ENCODE peak calls at places on chromosomes 6 and 20, in seven cellular contexts. H, V, Z, W, N, M and D are unnamed samples.
A peak's percentile ranks its signal among the peaks of the same experiment; 100 is the strongest.

GRCh38 chr6:101747711-101748110 is 354.2 kb downstream of the GRIK2 start:
- DNase-seq in H (no peak), V (no peak), Z (no peak), W (no peak), N (no peak), M (no peak), D (peak; percentile 54)

GRCh38 chr20:8749986-8750385 is 318.9 kb upstream of the PLCB4 start:
- DNase-seq in H (no peak), V (no peak), Z (no peak), W (no peak), N (no peak), M (peak; percentile 86), D (no peak)

GRCh38 chr6:3390698-3391097 is 66.2 kb downstream of the SLC22A23 start:
- DNase-seq in H (peak; percentile 31), V (peak; percentile 82), Z (no peak), W (no peak), N (peak; percentile 70), M (peak; percentile 69), D (peak; percentile 29)

GRCh38 chr6:9456241-9456658 is 958.6 kb downstream of the TFAP2A start:
- DNase-seq in H (no peak), V (no peak), Z (no peak), W (no peak), N (no peak), M (no peak), D (no peak)

GRCh38 chr20:61686081-61686936 is 379.4 kb downstream of the TAF4 start:
- DNase-seq in H (no peak), V (no peak), Z (no peak), W (no peak), N (no peak), M (no peak), D (no peak)

GRCh38 chr20:44398303-44398702 is 42.8 kb downstream of the HNF4A start:
- DNase-seq in H (no peak), V (no peak), Z (no peak), W (no peak), N (no peak), M (peak; percentile 64), D (no peak)

GRCh38 chr20:51554538-51555165 is 12.1 kb upstream of the NFATC2 start:
- DNase-seq in H (no peak), V (no peak), Z (no peak), W (no peak), N (no peak), M (peak; percentile 78), D (no peak)

GRCh38 chr6:125868996-125869395 is 78.2 kb downstream of the NCOA7 start:
- DNase-seq in H (peak; percentile 26), V (no peak), Z (peak; percentile 55), W (no peak), N (peak; percentile 72), M (no peak), D (no peak)

GRCh38 chr20:37524859-37525708 is 2.6 kb downstream of the BLCAP start:
- DNase-seq in H (no peak), V (peak; percentile 58), Z (no peak), W (no peak), N (no peak), M (peak; percentile 21), D (no peak)

GRCh38 chr6:68911334-68911733 is 276.3 kb downstream of the ADGRB3 start:
- DNase-seq in H (no peak), V (no peak), Z (no peak), W (no peak), N (no peak), M (no peak), D (no peak)

GRCh38 chr20:58100731-58101356 is 127.6 kb downstream of the ANKRD60 start:
- DNase-seq in H (no peak), V (no peak), Z (no peak), W (no peak), N (no peak), M (no peak), D (no peak)

GRCh38 chr6:14857501-14857900 is 388.4 kb upstream of the JARID2 start:
- DNase-seq in H (peak; percentile 22), V (peak; percentile 74), Z (no peak), W (no peak), N (peak; percentile 29), M (no peak), D (no peak)

GRCh38 chr20:4011226-4011975 is 4.0 kb downstream of the RNF24 start:
- DNase-seq in H (no peak), V (no peak), Z (no peak), W (no peak), N (no peak), M (peak; percentile 61), D (no peak)
- TF ChIP-seq CTCF in H (no peak), V (peak; percentile 9), Z (no peak), W (no peak), N (no peak), M (no peak), D (no peak)

GRCh38 chr6:99613705-99614429 is 7.2 kb downstream of the PRDM13 start:
- DNase-seq in H (no peak), V (no peak), Z (no peak), W (no peak), N (no peak), M (no peak), D (no peak)

GRCh38 chr6:99617131-99617530 is 10.5 kb downstream of the PRDM13 start:
- DNase-seq in H (no peak), V (no peak), Z (no peak), W (no peak), N (no peak), M (no peak), D (no peak)

GRCh38 chr6:99618649-99619408 is 12.2 kb downstream of the PRDM13 start:
- DNase-seq in H (no peak), V (no peak), Z (no peak), W (no peak), N (no peak), M (no peak), D (peak; percentile 76)

GRCh38 chr6:99614430-99615161 is 8.0 kb downstream of the PRDM13 start:
- DNase-seq in H (no peak), V (no peak), Z (no peak), W (no peak), N (no peak), M (no peak), D (no peak)

GRCh38 chr6:99619409-99619762 is 12.8 kb downstream of the PRDM13 start:
- DNase-seq in H (no peak), V (no peak), Z (no peak), W (no peak), N (no peak), M (no peak), D (no peak)
- H3K27me3 ChIP-seq in H (peaks cover 10% of the 10 kb centered on the region), V (peaks cover 3% of the 10 kb centered on the region), Z (no peaks in the 10 kb centered on the region), W (no peaks in the 10 kb centered on the region), N (peaks cover 36% of the 10 kb centered on the region), M (peaks cover 43% of the 10 kb centered on the region), D (no peaks in the 10 kb centered on the region)

GRCh38 chr6:19836799-19837510 is at the start of gene ID4:
- DNase-seq in H (peak; percentile 93), V (peak; percentile 91), Z (peak; percentile 94), W (peak; percentile 87), N (peak; percentile 95), M (peak; percentile 96), D (peak; percentile 97)
- TF ChIP-seq POLR2A in H (peak; percentile 95), V (peak; percentile 92), Z (peak; percentile 99), W (peak; percentile 93), N (peak; percentile 81), M (peak; percentile 99), D (peak; percentile 86)

GRCh38 chr20:622161-622560 is 12.1 kb upstream of the TCF15 start:
- DNase-seq in H (no peak), V (no peak), Z (no peak), W (no peak), N (no peak), M (no peak), D (no peak)
- TF ChIP-seq CTCF in H (no peak), V (no peak), Z (no peak), W (no peak), N (no peak), M (no peak), D (no peak)

DNA sequence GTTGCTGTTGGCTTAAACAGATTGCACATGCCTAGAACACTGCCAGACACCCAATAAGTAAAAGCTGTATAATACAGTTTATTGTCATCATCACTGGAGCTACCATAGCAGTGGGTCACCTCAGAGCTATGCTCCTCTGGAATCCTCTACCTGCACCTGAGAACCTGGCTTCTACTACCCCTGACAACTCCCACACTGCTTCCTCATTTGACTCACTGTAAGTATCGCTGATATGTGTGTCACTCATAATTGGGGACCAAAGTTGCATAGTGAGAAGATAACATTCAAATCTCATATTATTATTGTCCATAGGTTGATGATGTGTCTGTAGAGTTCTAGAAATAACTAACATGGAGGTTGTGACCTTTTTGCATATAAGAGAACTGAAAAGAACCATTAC is 5.3 kb downstream of the SLC17A3 start:
- DNase-seq in H (no peak), V (no peak), Z (no peak), W (no peak), N (no peak), M (no peak), D (no peak)
- H3K27me3 ChIP-seq in H (no peaks in the 10 kb centered on the region), V (no peaks in the 10 kb centered on the region), Z (no peaks in the 10 kb centered on the region), W (no peaks in the 10 kb centered on the region), N (no peaks in the 10 kb centered on the region), M (no peaks in the 10 kb centered on the region), D (no peaks in the 10 kb centered on the region)

GRCh38 chr20:2300002-2300401 is 4.2 kb downstream of the TGM3 start:
- DNase-seq in H (no peak), V (no peak), Z (no peak), W (no peak), N (no peak), M (no peak), D (no peak)

GRCh38 chr20:2301164-2301622 is 5.4 kb downstream of the TGM3 start:
- DNase-seq in H (no peak), V (peak; percentile 79), Z (no peak), W (no peak), N (peak; percentile 57), M (no peak), D (peak; percentile 49)

GRCh38 chr20:2298116-2298515 is 2.3 kb downstream of the TGM3 start:
- DNase-seq in H (no peak), V (peak; percentile 24), Z (no peak), W (no peak), N (no peak), M (no peak), D (no peak)

GRCh38 chr20:2300420-2300819 is 4.6 kb downstream of the TGM3 start:
- DNase-seq in H (no peak), V (peak; percentile 44), Z (no peak), W (no peak), N (no peak), M (no peak), D (no peak)

DNA sequence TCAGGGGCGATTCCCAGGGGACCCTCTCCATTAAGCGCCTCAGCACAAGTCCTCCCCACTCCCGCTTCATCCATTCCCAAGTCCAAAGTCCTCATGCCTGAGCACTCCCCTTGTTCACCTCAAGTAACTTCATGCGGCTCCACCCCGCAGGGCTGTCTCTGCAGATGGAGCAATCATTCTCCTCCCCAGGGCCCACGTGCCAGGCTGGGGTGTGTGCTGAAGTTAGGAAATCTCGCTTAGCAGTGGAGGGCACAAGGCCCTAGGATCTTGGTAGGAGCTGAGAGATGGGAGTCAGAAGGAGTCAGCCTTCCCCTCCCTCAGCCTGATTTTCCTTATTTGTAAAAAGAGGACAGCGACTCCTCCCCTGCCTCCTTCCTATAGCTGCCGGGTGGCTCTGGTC is 3.5 kb downstream of the TGM3 start:
- DNase-seq in H (no peak), V (peak; percentile 85), Z (peak; percentile 53), W (no peak), N (no peak), M (no peak), D (peak; percentile 23)
- TF ChIP-seq POLR2A in H (no peak), V (no peak), Z (no peak), W (no peak), N (no peak), M (no peak), D (no peak)